ENCODE peak calls at places on chromosomes 4 and X, in eight cellular contexts. Z, U, M, P, R, O, A and V are unnamed samples.

GRCh38 chr4:121154103-121154515 is 10.0 kb downstream of the TNIP3 start:
- DNase-seq in Z (no peak), U (no peak), M (no peak), P (no peak), R (no peak), O (no peak), A (no peak), V (no peak)

GRCh38 chr4:33060873-33061542 is 2340.8 kb downstream of the PCDH7 start:
- DNase-seq in Z (peak), U (peak), M (peak), P (no peak), R (no peak), O (peak), A (peak), V (no peak)

GRCh38 chr4:128427832-128428366 is 140.3 kb upstream of the PGRMC2 start:
- DNase-seq in Z (no peak), U (peak), M (peak), P (peak), R (no peak), O (peak), A (peak), V (peak)

GRCh38 chr4:25443851-25444250 is 66.8 kb downstream of the ANAPC4 start:
- DNase-seq in Z (no peak), U (no peak), M (no peak), P (no peak), R (no peak), O (no peak), A (no peak), V (no peak)

GRCh38 chrX:47448165-47448806 is 34.7 kb downstream of the ZNF41 start:
- DNase-seq in Z (no peak), U (no peak), M (no peak), P (no peak), R (no peak), O (no peak), A (no peak), V (no peak)

GRCh38 chr4:171813195-171813955 is at the start of gene GALNTL6:
- DNase-seq in Z (peak), U (no peak), M (no peak), P (no peak), R (no peak), O (no peak), A (no peak), V (no peak)

GRCh38 chr4:123869517-123870282 is 473.1 kb downstream of the SPRY1 start:
- DNase-seq in Z (no peak), U (no peak), M (no peak), P (no peak), R (no peak), O (no peak), A (peak), V (no peak)

GRCh38 chr4:106565727-106566126 is 197.1 kb upstream of the GIMD1 start:
- DNase-seq in Z (no peak), U (no peak), M (no peak), P (no peak), R (no peak), O (no peak), A (peak), V (no peak)

GRCh38 chr4:184021389-184021788 is 116.3 kb downstream of the STOX2 start:
- DNase-seq in Z (no peak), U (no peak), M (no peak), P (no peak), R (no peak), O (no peak), A (no peak), V (no peak)

GRCh38 chr4:6939761-6940743 is 30.4 kb downstream of the TBC1D14 start:
- DNase-seq in Z (no peak), U (no peak), M (no peak), P (no peak), R (no peak), O (no peak), A (no peak), V (no peak)

GRCh38 chr4:116702949-116703348 is 382.4 kb downstream of the TRAM1L1 start:
- DNase-seq in Z (no peak), U (no peak), M (no peak), P (no peak), R (no peak), O (no peak), A (no peak), V (no peak)

GRCh38 chrX:149713279-149714050 is 1.6 kb downstream of the MAGEA11 start:
- DNase-seq in Z (no peak), U (no peak), M (no peak), P (no peak), R (no peak), O (no peak), A (no peak), V (no peak)

GRCh38 chr4:157358439-157358838 is 137.9 kb downstream of the GRIA2 start:
- DNase-seq in Z (no peak), U (no peak), M (no peak), P (no peak), R (no peak), O (no peak), A (no peak), V (no peak)

GRCh38 chrX:132737743-132738142 is 220.7 kb downstream of the HS6ST2 start:
- DNase-seq in Z (no peak), U (no peak), M (no peak), P (no peak), R (peak), O (no peak), A (no peak), V (no peak)

GRCh38 chrX:97747346-97747745 is 863.6 kb downstream of the RPA4 start:
- DNase-seq in Z (no peak), U (no peak), M (no peak), P (no peak), R (no peak), O (no peak), A (no peak), V (no peak)

GRCh38 chr4:155734065-155734464 is 24.8 kb upstream of the GUCY1B1 start:
- DNase-seq in Z (no peak), U (no peak), M (no peak), P (no peak), R (no peak), O (no peak), A (no peak), V (no peak)